ENCODE peak calls at places on chromosomes 16 and 17, in eight cellular contexts. A is neural progenitor cell; L is psoas muscle; W is ovary; E is keratinocyte; D is naive thymus-derived CD4-positive, alpha-beta T cell; P is cardiac muscle cell; R is mesenchymal stem cell. Y is an unnamed sample.

GRCh38 chr16:74742051-74742481 is 32.6 kb downstream of the FA2H start:
- DNase-seq in A (no peak), L (no peak), W (no peak), E (no peak), D (no peak), P (peak; percentile 33), R (peak; percentile 18), Y (peak; percentile 49)

GRCh38 chr16:15770107-15770506 is 86.7 kb downstream of the MYH11 start:
- DNase-seq in A (no peak), L (no peak), W (no peak), E (no peak), D (no peak), P (peak; percentile 94), R (no peak), Y (no peak)

GRCh38 chr17:37710344-37710886 is 34.4 kb downstream of the HNF1B start:
- DNase-seq in A (peak; percentile 94), L (no peak), W (no peak), E (no peak), D (no peak), P (peak; percentile 69), R (peak; percentile 85), Y (peak; percentile 95)

GRCh38 chr17:57622886-57623433 is 122.1 kb downstream of the CCDC182 start:
- DNase-seq in A (no peak), L (no peak), W (no peak), E (no peak), D (no peak), P (peak; percentile 58), R (peak; percentile 98), Y (no peak)

GRCh38 chr17:55624789-55625433 is 97.8 kb downstream of the TMEM100 start:
- DNase-seq in A (no peak), L (no peak), W (no peak), E (no peak), D (no peak), P (no peak), R (no peak), Y (no peak)

GRCh38 chr17:32330142-32330541 is 11.8 kb downstream of the C17orf75 start:
- DNase-seq in A (no peak), L (no peak), W (no peak), E (no peak), D (no peak), P (no peak), R (no peak), Y (no peak)

GRCh38 chr17:57875109-57876022 is 25.5 kb upstream of the MRPS23 start:
- DNase-seq in A (peak; percentile 80), L (peak; percentile 87), W (peak; percentile 82), E (no peak), D (no peak), P (peak; percentile 99), R (peak; percentile 99), Y (peak; percentile 76)

GRCh38 chr17:47741109-47741792 is 8.2 kb downstream of the TBX21 start:
- DNase-seq in A (no peak), L (no peak), W (no peak), E (no peak), D (no peak), P (no peak), R (no peak), Y (no peak)

GRCh38 chr17:35692811-35693210 is 38.6 kb upstream of the RASL10B start:
- DNase-seq in A (no peak), L (no peak), W (no peak), E (no peak), D (no peak), P (no peak), R (no peak), Y (no peak)

DNA sequence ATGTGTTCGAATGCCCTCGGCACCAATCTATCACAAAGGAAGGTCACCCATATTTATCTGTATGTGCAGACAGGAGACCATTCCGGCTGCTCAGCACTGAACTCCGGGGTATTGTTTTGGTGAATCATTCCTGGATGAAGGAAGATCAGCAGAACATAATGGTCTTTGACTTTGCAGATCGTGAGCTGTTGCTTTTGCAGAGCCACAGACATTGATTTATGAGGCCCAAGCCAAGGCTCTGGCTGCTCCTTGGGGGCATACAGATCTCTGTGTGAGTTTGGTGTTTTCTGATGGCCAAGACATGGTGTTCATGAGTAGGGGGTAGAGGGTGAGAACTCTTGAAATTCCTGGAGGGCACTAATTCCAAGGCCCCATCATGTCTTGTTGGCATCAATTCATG is 458.8 kb upstream of the HSBP1 start:
- DNase-seq in A (no peak), L (no peak), W (no peak), E (no peak), D (no peak), P (no peak), R (no peak), Y (no peak)
- H3K4me1 ChIP-seq in A (peaks cover 2% of the 10 kb centered on the region), L (peaks cover 21% of the 10 kb centered on the region), W (no peaks in the 10 kb centered on the region), E (peaks cover 3% of the 10 kb centered on the region), D (no peaks in the 10 kb centered on the region), P (no peaks in the 10 kb centered on the region), R (no peaks in the 10 kb centered on the region), Y (no peaks in the 10 kb centered on the region)

DNA sequence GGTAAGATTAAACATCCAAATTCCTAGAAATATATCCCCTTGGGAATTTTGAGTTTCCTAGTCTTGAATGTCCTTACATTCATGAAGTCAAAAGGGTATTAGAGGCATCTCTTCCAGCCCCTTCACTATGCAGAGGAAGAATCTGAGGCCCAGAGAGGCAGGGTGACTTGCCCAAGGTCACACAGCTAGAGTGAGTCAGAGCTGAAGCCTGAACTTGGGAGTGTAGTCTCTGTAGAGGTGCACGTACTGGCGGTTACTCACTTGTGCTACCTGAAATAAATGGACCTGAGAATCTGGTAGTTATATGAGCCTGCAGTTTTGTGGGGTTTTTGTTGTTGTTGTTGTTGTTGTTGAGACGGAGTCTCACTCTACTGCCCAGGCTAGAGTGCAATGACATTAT is 164.0 kb downstream of the XYLT1 start:
- DNase-seq in A (no peak), L (no peak), W (no peak), E (no peak), D (no peak), P (no peak), R (no peak), Y (no peak)
- H3K4me3 ChIP-seq in A (no peak overlapping the region), L (no peak overlapping the region), W (no peak overlapping the region), E (no peak overlapping the region), D (no peak overlapping the region), P (no peak overlapping the region), R (no peak overlapping the region), Y (no peak overlapping the region)

DNA sequence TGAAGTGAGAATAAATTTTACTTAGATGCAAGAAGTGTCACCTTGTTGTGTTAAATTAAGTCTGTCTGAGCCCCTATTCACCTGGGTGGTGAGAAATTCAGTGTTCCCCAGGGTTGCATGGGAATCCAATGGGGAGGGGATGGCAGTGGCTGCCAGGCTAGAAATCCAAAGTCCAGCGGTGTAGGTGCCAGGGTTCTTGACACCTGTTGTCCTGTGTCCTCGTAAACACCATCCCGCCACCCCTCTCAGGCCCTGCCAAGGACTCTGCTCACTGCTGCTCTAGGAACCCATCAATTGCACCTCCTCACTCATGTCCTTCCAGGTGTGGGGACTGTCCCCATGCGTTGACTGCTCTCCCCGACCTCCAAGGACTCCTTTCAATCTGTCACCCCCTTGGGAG is 58.9 kb downstream of the CACNG5 start:
- DNase-seq in A (no peak), L (no peak), W (no peak), E (no peak), D (no peak), P (no peak), R (no peak), Y (no peak)
- H3K4me1 ChIP-seq in A (no peaks in the 10 kb centered on the region), L (no peaks in the 10 kb centered on the region), W (no peaks in the 10 kb centered on the region), E (no peaks in the 10 kb centered on the region), D (no peaks in the 10 kb centered on the region), P (no peaks in the 10 kb centered on the region), R (no peaks in the 10 kb centered on the region), Y (no peaks in the 10 kb centered on the region)

GRCh38 chr17:13114601-13115024 is 96.8 kb upstream of the ELAC2 start:
- DNase-seq in A (peak; percentile 87), L (no peak), W (no peak), E (no peak), D (no peak), P (peak; percentile 62), R (peak; percentile 26), Y (no peak)
- H3K4me3 ChIP-seq in A (no peak overlapping the region), L (no peak overlapping the region), W (no peak overlapping the region), E (no peak overlapping the region), D (no peak overlapping the region), P (no peak overlapping the region), R (peak overlapping the region; percentile 37), Y (no peak overlapping the region)

DNA sequence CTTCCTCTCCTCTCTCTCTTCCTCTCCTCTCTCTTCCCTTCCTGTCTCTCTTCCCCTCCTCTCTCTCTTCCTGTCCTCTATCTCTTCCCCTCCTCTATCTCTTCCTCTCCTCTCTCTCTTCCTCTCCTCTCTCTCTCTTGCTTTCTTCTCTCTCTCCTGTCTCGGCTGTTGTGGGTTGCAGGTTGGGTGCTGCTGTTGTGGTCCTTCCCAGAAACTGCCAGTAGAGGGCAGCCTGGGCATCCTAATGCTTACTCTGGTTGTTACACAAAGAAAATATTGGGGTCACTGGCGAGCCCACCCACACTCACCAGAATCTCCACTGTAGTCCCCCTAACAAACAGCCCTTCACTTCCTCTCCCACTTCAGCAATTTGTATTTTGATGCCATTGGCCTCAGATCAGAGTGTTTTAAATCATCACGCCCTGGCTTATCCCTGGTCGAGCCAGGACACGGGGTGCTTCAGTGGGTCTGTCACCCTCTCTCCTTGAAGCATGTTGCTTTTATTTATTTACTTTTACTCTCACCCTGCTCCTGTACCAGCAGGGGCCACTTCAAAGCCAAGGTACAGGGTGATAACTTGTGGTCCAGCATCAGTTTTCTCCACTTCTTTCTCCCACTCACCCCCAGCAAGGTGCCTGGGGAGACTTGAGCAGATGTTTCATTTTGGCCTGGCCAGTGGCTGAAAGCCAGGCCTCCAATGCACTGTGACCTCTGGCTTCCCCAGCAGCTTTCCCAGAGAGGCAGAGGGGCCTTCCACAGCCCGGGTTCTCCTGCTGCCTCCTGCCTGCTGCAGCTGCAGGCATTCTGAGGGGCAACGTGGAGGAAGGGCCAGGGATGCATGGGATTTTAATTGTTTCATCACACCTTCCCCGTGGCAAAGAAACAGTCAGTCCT is 4.7 kb upstream of the MMP15 start:
- DNase-seq in A (peak; percentile 69), L (peak; percentile 54), W (peak; percentile 68), E (no peak), D (peak; percentile 48), P (peak; percentile 59), R (peak; percentile 64), Y (no peak)
- H3K4me1 ChIP-seq in A (peaks cover 7% of the 10 kb centered on the region), L (peaks cover 12% of the 10 kb centered on the region), W (peaks cover 6% of the 10 kb centered on the region), E (peaks cover 28% of the 10 kb centered on the region), D (peaks cover 9% of the 10 kb centered on the region), P (peaks cover 28% of the 10 kb centered on the region), R (peaks cover 25% of the 10 kb centered on the region), Y (peaks cover 27% of the 10 kb centered on the region)

DNA sequence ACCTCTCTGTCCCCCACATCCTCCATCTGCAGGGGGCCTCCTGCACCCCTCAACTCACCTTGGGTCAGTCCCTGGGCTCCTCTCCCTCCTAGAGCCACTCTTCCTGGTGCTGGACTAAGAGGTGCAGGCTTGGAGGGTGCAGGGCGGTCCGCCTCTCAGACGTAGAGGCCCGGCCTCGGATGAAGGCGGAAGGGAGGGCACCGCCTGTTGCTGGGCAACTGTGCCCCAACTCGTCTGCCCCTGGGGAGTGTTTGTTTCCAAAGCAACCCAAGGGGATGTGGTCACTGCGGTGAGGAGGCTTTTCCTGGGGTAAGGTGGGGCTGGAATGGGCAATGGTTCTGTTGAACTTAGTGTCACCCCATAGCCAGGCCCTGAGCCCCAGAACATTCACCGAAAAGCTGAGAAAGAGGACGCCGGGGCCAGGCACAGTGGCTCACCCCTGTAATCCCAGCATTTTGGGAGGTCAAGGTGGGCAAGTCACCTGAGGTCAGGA is at the start of gene C16orf54:
- DNase-seq in A (no peak), L (peak; percentile 54), W (no peak), E (no peak), D (peak; percentile 83), P (no peak), R (no peak), Y (peak; percentile 77)
- H3K4me3 ChIP-seq in A (no peak within 1 kb of the TSS), L (peak within 1 kb of the TSS; percentile 32), W (no peak within 1 kb of the TSS), E (no peak within 1 kb of the TSS), D (peak within 1 kb of the TSS; percentile 76), P (no peak within 1 kb of the TSS), R (no peak within 1 kb of the TSS), Y (no peak within 1 kb of the TSS)